ENCODE peak calls at places on chromosomes 4 and X, in ten cellular contexts. K, H, X, D, S, N, B, E, T and I are unnamed samples.

GRCh38 chrX:146614693-146615524 is 194.7 kb upstream of the CXorf51B start:
- DNase-seq in K (no peak), H (no peak), X (no peak), D (no peak), S (no peak), N (no peak), B (no peak), E (no peak), T (no peak), I (no peak)

GRCh38 chr4:176601156-176601555 is 191.6 kb downstream of the VEGFC start:
- DNase-seq in K (no peak), H (no peak), X (no peak), D (no peak), S (no peak), N (no peak), B (no peak), E (no peak), T (no peak), I (no peak)

GRCh38 chrX:19673334-19674040 is 158.2 kb upstream of the MAP3K15 start:
- DNase-seq in K (no peak), H (no peak), X (no peak), D (peak; percentile 86), S (peak; percentile 62), N (no peak), B (peak; percentile 77), E (no peak), T (no peak), I (no peak)

GRCh38 chr4:145531193-145531592 is 49.5 kb downstream of the SMAD1 start:
- DNase-seq in K (no peak), H (no peak), X (no peak), D (no peak), S (no peak), N (peak; percentile 37), B (no peak), E (no peak), T (no peak), I (no peak)

GRCh38 chr4:77157859-77158486 is 966 bp downstream of the CCNG2 start:
- DNase-seq in K (peak; percentile 72), H (peak; percentile 43), X (peak; percentile 91), D (peak; percentile 73), S (peak; percentile 91), N (peak; percentile 96), B (peak; percentile 98), E (peak; percentile 95), T (peak; percentile 71), I (peak; percentile 93)

GRCh38 chr4:181137351-181137750 is 1105.9 kb upstream of the TENM3 start:
- DNase-seq in K (no peak), H (no peak), X (no peak), D (no peak), S (no peak), N (no peak), B (no peak), E (no peak), T (no peak), I (no peak)

GRCh38 chrX:106696502-106696901 is 30.0 kb upstream of the RNF128 start:
- DNase-seq in K (no peak), H (no peak), X (no peak), D (no peak), S (no peak), N (no peak), B (no peak), E (no peak), T (no peak), I (no peak)

GRCh38 chrX:3651272-3651671 is 62.2 kb downstream of the PRKX start:
- DNase-seq in K (no peak), H (no peak), X (no peak), D (peak; percentile 36), S (peak; percentile 28), N (no peak), B (no peak), E (no peak), T (no peak), I (no peak)

GRCh38 chr4:10158355-10158942 is 41.9 kb upstream of the WDR1 start:
- DNase-seq in K (no peak), H (no peak), X (no peak), D (no peak), S (no peak), N (no peak), B (no peak), E (no peak), T (no peak), I (no peak)

GRCh38 chrX:29318051-29318450 is 730.8 kb downstream of the IL1RAPL1 start:
- DNase-seq in K (no peak), H (no peak), X (no peak), D (no peak), S (no peak), N (no peak), B (no peak), E (no peak), T (no peak), I (no peak)

GRCh38 chr4:82382756-82383155 is 9.0 kb upstream of the HNRNPD start:
- DNase-seq in K (no peak), H (no peak), X (no peak), D (no peak), S (no peak), N (no peak), B (no peak), E (no peak), T (no peak), I (no peak)